ENCODE peak calls at places on chromosomes 5 and 9, in four cellular contexts. Y, Z, C and U are unnamed samples.

GRCh38 chr9:131275332-131276106 is 791 bp downstream of the FAM78A start:
- DNase-seq in Y (peak; percentile 51), Z (no peak), C (no peak), U (no peak)

GRCh38 chr9:18905883-18906649 is 126.9 kb downstream of the SAXO1 start:
- DNase-seq in Y (no peak), Z (no peak), C (no peak), U (no peak)

GRCh38 chr5:132142459-132142858 is 68.9 kb downstream of the CSF2 start:
- DNase-seq in Y (no peak), Z (no peak), C (no peak), U (no peak)

GRCh38 chr9:109912082-109912581 is 132.1 kb downstream of the PALM2AKAP2 start:
- DNase-seq in Y (no peak), Z (no peak), C (no peak), U (no peak)

GRCh38 chr5:410911-411517 is 32.0 kb upstream of the EXOC3 start:
- DNase-seq in Y (no peak), Z (no peak), C (no peak), U (no peak)

GRCh38 chr9:27600254-27600653 is 27.0 kb upstream of the C9orf72 start:
- DNase-seq in Y (no peak), Z (no peak), C (no peak), U (no peak)

GRCh38 chr5:62578540-62578939 is at the start of gene LRRC70:
- DNase-seq in Y (peak; percentile 92), Z (no peak), C (no peak), U (no peak)

GRCh38 chr9:116589392-116590354 is 97.4 kb upstream of the TRIM32 start:
- DNase-seq in Y (peak; percentile 40), Z (no peak), C (no peak), U (no peak)

GRCh38 chr9:10251490-10251889 is 361.3 kb downstream of the PTPRD start:
- DNase-seq in Y (no peak), Z (no peak), C (no peak), U (no peak)

GRCh38 chr9:114369567-114370240 is 18.1 kb downstream of the AKNA start:
- DNase-seq in Y (peak; percentile 65), Z (no peak), C (no peak), U (no peak)

GRCh38 chr5:32223972-32224608 is 50.0 kb upstream of the GOLPH3 start:
- DNase-seq in Y (no peak), Z (no peak), C (no peak), U (no peak)

GRCh38 chr9:16410601-16411285 is 459.7 kb downstream of the BNC2 start:
- DNase-seq in Y (no peak), Z (no peak), C (no peak), U (no peak)

GRCh38 chr5:133627180-133627579 is 14.8 kb upstream of the FSTL4 start:
- DNase-seq in Y (peak; percentile 32), Z (no peak), C (no peak), U (no peak)